ENCODE peak calls at places on chromosome 20, in five cellular contexts. One of them, this sample, is unnamed.
A peak's percentile ranks its signal among the peaks of the same experiment; 100 is the strongest.

GRCh38 chr20:3461191-3461874 is 9.5 kb upstream of the ATRN start:
- DNase-seq in stimulated activated CD8-positive, alpha-beta memory T cell treated with anti-CD3 and anti-CD28 coated beads, Interleukin-15, amount 100 ng/mL, for 24 hours: no peak
- DNase-seq in naive thymus-derived CD8-positive, alpha-beta T cell: no peak
- DNase-seq in C1 segment of cervical spinal cord: no peak
- DNase-seq in cardiac muscle cell: no peak
- DNase-seq in this sample: no peak

GRCh38 chr20:25056601-25057233 is 1.2 kb downstream of the ACSS1 start:
- DNase-seq in stimulated activated CD8-positive, alpha-beta memory T cell treated with anti-CD3 and anti-CD28 coated beads, Interleukin-15, amount 100 ng/mL, for 24 hours: no peak
- DNase-seq in naive thymus-derived CD8-positive, alpha-beta T cell: no peak
- DNase-seq in C1 segment of cervical spinal cord: no peak
- DNase-seq in cardiac muscle cell: no peak
- DNase-seq in this sample: no peak

GRCh38 chr20:4573564-4574355 is 147.9 kb upstream of the PRND start:
- DNase-seq in stimulated activated CD8-positive, alpha-beta memory T cell treated with anti-CD3 and anti-CD28 coated beads, Interleukin-15, amount 100 ng/mL, for 24 hours: no peak
- DNase-seq in naive thymus-derived CD8-positive, alpha-beta T cell: no peak
- DNase-seq in C1 segment of cervical spinal cord: no peak
- DNase-seq in cardiac muscle cell: no peak
- DNase-seq in this sample: no peak

GRCh38 chr20:17617212-17617867 is 47.5 kb downstream of the DSTN start:
- DNase-seq in stimulated activated CD8-positive, alpha-beta memory T cell treated with anti-CD3 and anti-CD28 coated beads, Interleukin-15, amount 100 ng/mL, for 24 hours: peak; percentile 12
- DNase-seq in naive thymus-derived CD8-positive, alpha-beta T cell: peak; percentile 26
- DNase-seq in C1 segment of cervical spinal cord: peak; percentile 30
- DNase-seq in cardiac muscle cell: peak; percentile 77
- DNase-seq in this sample: peak; percentile 35

GRCh38 chr20:60467771-60468170 is 509.5 kb downstream of the CDH26 start:
- DNase-seq in stimulated activated CD8-positive, alpha-beta memory T cell treated with anti-CD3 and anti-CD28 coated beads, Interleukin-15, amount 100 ng/mL, for 24 hours: no peak
- DNase-seq in naive thymus-derived CD8-positive, alpha-beta T cell: no peak
- DNase-seq in C1 segment of cervical spinal cord: no peak
- DNase-seq in cardiac muscle cell: no peak
- DNase-seq in this sample: no peak

GRCh38 chr20:50108571-50109235 is 4.2 kb downstream of the UBE2V1 start:
- DNase-seq in stimulated activated CD8-positive, alpha-beta memory T cell treated with anti-CD3 and anti-CD28 coated beads, Interleukin-15, amount 100 ng/mL, for 24 hours: no peak
- DNase-seq in naive thymus-derived CD8-positive, alpha-beta T cell: no peak
- DNase-seq in C1 segment of cervical spinal cord: no peak
- DNase-seq in cardiac muscle cell: no peak
- DNase-seq in this sample: no peak

GRCh38 chr20:11492391-11492790 is 425.3 kb upstream of the BTBD3 start:
- DNase-seq in stimulated activated CD8-positive, alpha-beta memory T cell treated with anti-CD3 and anti-CD28 coated beads, Interleukin-15, amount 100 ng/mL, for 24 hours: no peak
- DNase-seq in naive thymus-derived CD8-positive, alpha-beta T cell: no peak
- DNase-seq in C1 segment of cervical spinal cord: no peak
- DNase-seq in cardiac muscle cell: no peak
- DNase-seq in this sample: no peak

GRCh38 chr20:14489544-14489943 is 152.1 kb upstream of the FLRT3 start:
- DNase-seq in stimulated activated CD8-positive, alpha-beta memory T cell treated with anti-CD3 and anti-CD28 coated beads, Interleukin-15, amount 100 ng/mL, for 24 hours: no peak
- DNase-seq in naive thymus-derived CD8-positive, alpha-beta T cell: no peak
- DNase-seq in C1 segment of cervical spinal cord: no peak
- DNase-seq in cardiac muscle cell: no peak
- DNase-seq in this sample: no peak

GRCh38 chr20:33832113-33832853 is 21.1 kb downstream of the CHMP4B start:
- DNase-seq in stimulated activated CD8-positive, alpha-beta memory T cell treated with anti-CD3 and anti-CD28 coated beads, Interleukin-15, amount 100 ng/mL, for 24 hours: no peak
- DNase-seq in naive thymus-derived CD8-positive, alpha-beta T cell: no peak
- DNase-seq in C1 segment of cervical spinal cord: no peak
- DNase-seq in cardiac muscle cell: no peak
- DNase-seq in this sample: no peak

GRCh38 chr20:51888186-51888790 is 86.0 kb upstream of the SALL4 start:
- DNase-seq in stimulated activated CD8-positive, alpha-beta memory T cell treated with anti-CD3 and anti-CD28 coated beads, Interleukin-15, amount 100 ng/mL, for 24 hours: no peak
- DNase-seq in naive thymus-derived CD8-positive, alpha-beta T cell: no peak
- DNase-seq in C1 segment of cervical spinal cord: no peak
- DNase-seq in cardiac muscle cell: no peak
- DNase-seq in this sample: no peak

GRCh38 chr20:1341561-1342265 is 12.8 kb upstream of the SDCBP2 start:
- DNase-seq in stimulated activated CD8-positive, alpha-beta memory T cell treated with anti-CD3 and anti-CD28 coated beads, Interleukin-15, amount 100 ng/mL, for 24 hours: no peak
- DNase-seq in naive thymus-derived CD8-positive, alpha-beta T cell: no peak
- DNase-seq in C1 segment of cervical spinal cord: no peak
- DNase-seq in cardiac muscle cell: no peak
- DNase-seq in this sample: no peak

GRCh38 chr20:16701296-16701695 is 28.5 kb upstream of the SNRPB2 start:
- DNase-seq in stimulated activated CD8-positive, alpha-beta memory T cell treated with anti-CD3 and anti-CD28 coated beads, Interleukin-15, amount 100 ng/mL, for 24 hours: no peak
- DNase-seq in naive thymus-derived CD8-positive, alpha-beta T cell: peak; percentile 14
- DNase-seq in C1 segment of cervical spinal cord: no peak
- DNase-seq in cardiac muscle cell: peak; percentile 6
- DNase-seq in this sample: no peak

GRCh38 chr20:4961746-4962145 is 39.6 kb downstream of the SLC23A2 start:
- DNase-seq in stimulated activated CD8-positive, alpha-beta memory T cell treated with anti-CD3 and anti-CD28 coated beads, Interleukin-15, amount 100 ng/mL, for 24 hours: no peak
- DNase-seq in naive thymus-derived CD8-positive, alpha-beta T cell: peak; percentile 36
- DNase-seq in C1 segment of cervical spinal cord: no peak
- DNase-seq in cardiac muscle cell: no peak
- DNase-seq in this sample: no peak

GRCh38 chr20:57953638-57954037 is 243.8 kb upstream of the PMEPA1 start:
- DNase-seq in stimulated activated CD8-positive, alpha-beta memory T cell treated with anti-CD3 and anti-CD28 coated beads, Interleukin-15, amount 100 ng/mL, for 24 hours: no peak
- DNase-seq in naive thymus-derived CD8-positive, alpha-beta T cell: no peak
- DNase-seq in C1 segment of cervical spinal cord: no peak
- DNase-seq in cardiac muscle cell: no peak
- DNase-seq in this sample: no peak

GRCh38 chr20:35355372-35355771 is 56.4 kb downstream of the UQCC1 start:
- DNase-seq in stimulated activated CD8-positive, alpha-beta memory T cell treated with anti-CD3 and anti-CD28 coated beads, Interleukin-15, amount 100 ng/mL, for 24 hours: no peak
- DNase-seq in naive thymus-derived CD8-positive, alpha-beta T cell: no peak
- DNase-seq in C1 segment of cervical spinal cord: no peak
- DNase-seq in cardiac muscle cell: no peak
- DNase-seq in this sample: no peak

GRCh38 chr20:25323486-25324246 is 67.0 kb downstream of the ABHD12 start:
- DNase-seq in stimulated activated CD8-positive, alpha-beta memory T cell treated with anti-CD3 and anti-CD28 coated beads, Interleukin-15, amount 100 ng/mL, for 24 hours: no peak
- DNase-seq in naive thymus-derived CD8-positive, alpha-beta T cell: no peak
- DNase-seq in C1 segment of cervical spinal cord: no peak
- DNase-seq in cardiac muscle cell: no peak
- DNase-seq in this sample: no peak

GRCh38 chr20:52610749-52611148 is 361.4 kb upstream of the TSHZ2 start:
- DNase-seq in stimulated activated CD8-positive, alpha-beta memory T cell treated with anti-CD3 and anti-CD28 coated beads, Interleukin-15, amount 100 ng/mL, for 24 hours: no peak
- DNase-seq in naive thymus-derived CD8-positive, alpha-beta T cell: no peak
- DNase-seq in C1 segment of cervical spinal cord: no peak
- DNase-seq in cardiac muscle cell: no peak
- DNase-seq in this sample: no peak

GRCh38 chr20:48530957-48531356 is 296.8 kb downstream of the PREX1 start:
- DNase-seq in stimulated activated CD8-positive, alpha-beta memory T cell treated with anti-CD3 and anti-CD28 coated beads, Interleukin-15, amount 100 ng/mL, for 24 hours: no peak
- DNase-seq in naive thymus-derived CD8-positive, alpha-beta T cell: no peak
- DNase-seq in C1 segment of cervical spinal cord: no peak
- DNase-seq in cardiac muscle cell: no peak
- DNase-seq in this sample: no peak

GRCh38 chr20:22763257-22763906 is 179.0 kb upstream of the FOXA2 start:
- DNase-seq in stimulated activated CD8-positive, alpha-beta memory T cell treated with anti-CD3 and anti-CD28 coated beads, Interleukin-15, amount 100 ng/mL, for 24 hours: no peak
- DNase-seq in naive thymus-derived CD8-positive, alpha-beta T cell: no peak
- DNase-seq in C1 segment of cervical spinal cord: no peak
- DNase-seq in cardiac muscle cell: peak; percentile 53
- DNase-seq in this sample: no peak

GRCh38 chr20:48772183-48772976 is 55.4 kb downstream of the PREX1 start:
- DNase-seq in stimulated activated CD8-positive, alpha-beta memory T cell treated with anti-CD3 and anti-CD28 coated beads, Interleukin-15, amount 100 ng/mL, for 24 hours: no peak
- DNase-seq in naive thymus-derived CD8-positive, alpha-beta T cell: no peak
- DNase-seq in C1 segment of cervical spinal cord: peak; percentile 60
- DNase-seq in cardiac muscle cell: no peak
- DNase-seq in this sample: peak; percentile 54

GRCh38 chr20:3786665-3787639 is at the start of gene CENPB:
- DNase-seq in stimulated activated CD8-positive, alpha-beta memory T cell treated with anti-CD3 and anti-CD28 coated beads, Interleukin-15, amount 100 ng/mL, for 24 hours: peak; percentile 85
- DNase-seq in naive thymus-derived CD8-positive, alpha-beta T cell: peak; percentile 79
- DNase-seq in C1 segment of cervical spinal cord: peak; percentile 63
- DNase-seq in cardiac muscle cell: peak; percentile 93
- DNase-seq in this sample: peak; percentile 91

GRCh38 chr20:57993738-57994431 is 234.6 kb downstream of the ANKRD60 start:
- DNase-seq in stimulated activated CD8-positive, alpha-beta memory T cell treated with anti-CD3 and anti-CD28 coated beads, Interleukin-15, amount 100 ng/mL, for 24 hours: no peak
- DNase-seq in naive thymus-derived CD8-positive, alpha-beta T cell: no peak
- DNase-seq in C1 segment of cervical spinal cord: no peak
- DNase-seq in cardiac muscle cell: no peak
- DNase-seq in this sample: no peak

GRCh38 chr20:51108638-51109363 is 85.9 kb upstream of the KCNG1 start:
- DNase-seq in stimulated activated CD8-positive, alpha-beta memory T cell treated with anti-CD3 and anti-CD28 coated beads, Interleukin-15, amount 100 ng/mL, for 24 hours: no peak
- DNase-seq in naive thymus-derived CD8-positive, alpha-beta T cell: no peak
- DNase-seq in C1 segment of cervical spinal cord: no peak
- DNase-seq in cardiac muscle cell: no peak
- DNase-seq in this sample: no peak

GRCh38 chr20:36084897-36085617 is 69.5 kb upstream of the EPB41L1 start:
- DNase-seq in stimulated activated CD8-positive, alpha-beta memory T cell treated with anti-CD3 and anti-CD28 coated beads, Interleukin-15, amount 100 ng/mL, for 24 hours: no peak
- DNase-seq in naive thymus-derived CD8-positive, alpha-beta T cell: no peak
- DNase-seq in C1 segment of cervical spinal cord: no peak
- DNase-seq in cardiac muscle cell: no peak
- DNase-seq in this sample: no peak

GRCh38 chr20:36471885-36472642 is 69.3 kb upstream of the MYL9 start:
- DNase-seq in stimulated activated CD8-positive, alpha-beta memory T cell treated with anti-CD3 and anti-CD28 coated beads, Interleukin-15, amount 100 ng/mL, for 24 hours: no peak
- DNase-seq in naive thymus-derived CD8-positive, alpha-beta T cell: no peak
- DNase-seq in C1 segment of cervical spinal cord: no peak
- DNase-seq in cardiac muscle cell: no peak
- DNase-seq in this sample: no peak

GRCh38 chr20:49657118-49657901 is 56.4 kb downstream of the B4GALT5 start:
- DNase-seq in stimulated activated CD8-positive, alpha-beta memory T cell treated with anti-CD3 and anti-CD28 coated beads, Interleukin-15, amount 100 ng/mL, for 24 hours: no peak
- DNase-seq in naive thymus-derived CD8-positive, alpha-beta T cell: no peak
- DNase-seq in C1 segment of cervical spinal cord: no peak
- DNase-seq in cardiac muscle cell: no peak
- DNase-seq in this sample: no peak

GRCh38 chr20:23249541-23249940 is 101.0 kb upstream of the NXT1 start:
- DNase-seq in stimulated activated CD8-positive, alpha-beta memory T cell treated with anti-CD3 and anti-CD28 coated beads, Interleukin-15, amount 100 ng/mL, for 24 hours: no peak
- DNase-seq in naive thymus-derived CD8-positive, alpha-beta T cell: no peak
- DNase-seq in C1 segment of cervical spinal cord: no peak
- DNase-seq in cardiac muscle cell: no peak
- DNase-seq in this sample: no peak

GRCh38 chr20:2706688-2707352 is 14.2 kb downstream of the EBF4 start:
- DNase-seq in stimulated activated CD8-positive, alpha-beta memory T cell treated with anti-CD3 and anti-CD28 coated beads, Interleukin-15, amount 100 ng/mL, for 24 hours: no peak
- DNase-seq in naive thymus-derived CD8-positive, alpha-beta T cell: no peak
- DNase-seq in C1 segment of cervical spinal cord: no peak
- DNase-seq in cardiac muscle cell: no peak
- DNase-seq in this sample: no peak

GRCh38 chr20:37411408-37412306 is 65.7 kb downstream of the SRC start:
- DNase-seq in stimulated activated CD8-positive, alpha-beta memory T cell treated with anti-CD3 and anti-CD28 coated beads, Interleukin-15, amount 100 ng/mL, for 24 hours: no peak
- DNase-seq in naive thymus-derived CD8-positive, alpha-beta T cell: no peak
- DNase-seq in C1 segment of cervical spinal cord: no peak
- DNase-seq in cardiac muscle cell: no peak
- DNase-seq in this sample: no peak

GRCh38 chr20:51412333-51412761 is 130.2 kb downstream of the NFATC2 start:
- DNase-seq in stimulated activated CD8-positive, alpha-beta memory T cell treated with anti-CD3 and anti-CD28 coated beads, Interleukin-15, amount 100 ng/mL, for 24 hours: no peak
- DNase-seq in naive thymus-derived CD8-positive, alpha-beta T cell: no peak
- DNase-seq in C1 segment of cervical spinal cord: no peak
- DNase-seq in cardiac muscle cell: no peak
- DNase-seq in this sample: no peak

GRCh38 chr20:37989601-37990001 is 43.7 kb downstream of the TTI1 start:
- DNase-seq in stimulated activated CD8-positive, alpha-beta memory T cell treated with anti-CD3 and anti-CD28 coated beads, Interleukin-15, amount 100 ng/mL, for 24 hours: no peak
- DNase-seq in naive thymus-derived CD8-positive, alpha-beta T cell: no peak
- DNase-seq in C1 segment of cervical spinal cord: no peak
- DNase-seq in cardiac muscle cell: peak; percentile 61
- DNase-seq in this sample: no peak

GRCh38 chr20:63754008-63754407 is 14.4 kb downstream of the SLC2A4RG start:
- DNase-seq in stimulated activated CD8-positive, alpha-beta memory T cell treated with anti-CD3 and anti-CD28 coated beads, Interleukin-15, amount 100 ng/mL, for 24 hours: no peak
- DNase-seq in naive thymus-derived CD8-positive, alpha-beta T cell: no peak
- DNase-seq in C1 segment of cervical spinal cord: no peak
- DNase-seq in cardiac muscle cell: peak; percentile 66
- DNase-seq in this sample: no peak

GRCh38 chr20:32888636-32889035 is 29.9 kb downstream of the EFCAB8 start:
- DNase-seq in stimulated activated CD8-positive, alpha-beta memory T cell treated with anti-CD3 and anti-CD28 coated beads, Interleukin-15, amount 100 ng/mL, for 24 hours: no peak
- DNase-seq in naive thymus-derived CD8-positive, alpha-beta T cell: no peak
- DNase-seq in C1 segment of cervical spinal cord: no peak
- DNase-seq in cardiac muscle cell: no peak
- DNase-seq in this sample: no peak

GRCh38 chr20:20503788-20504528 is 136.1 kb downstream of the INSM1 start:
- DNase-seq in stimulated activated CD8-positive, alpha-beta memory T cell treated with anti-CD3 and anti-CD28 coated beads, Interleukin-15, amount 100 ng/mL, for 24 hours: no peak
- DNase-seq in naive thymus-derived CD8-positive, alpha-beta T cell: no peak
- DNase-seq in C1 segment of cervical spinal cord: no peak
- DNase-seq in cardiac muscle cell: no peak
- DNase-seq in this sample: no peak